ENCODE peak calls at places on chromosomes 2 and 18, in five cellular contexts. V, R, S, A and X are unnamed samples.

GRCh38 chr2:86489542-86489941 is 48.4 kb downstream of the KDM3A start:
- DNase-seq in A (no peak), S (no peak), R (no peak), V (no peak), X (no peak)

GRCh38 chr2:43402452-43402937 is 176.1 kb upstream of the ZFP36L2 start:
- DNase-seq in S (no peak), A (no peak), V (no peak), R (no peak), X (no peak)

GRCh38 chr2:27016801-27017325 is 15.9 kb upstream of the TMEM214 start:
- DNase-seq in V (peak), S (no peak), R (no peak), A (peak), X (no peak)

GRCh38 chr2:207042155-207042554 is 102.8 kb downstream of the CPO start:
- DNase-seq in S (no peak), R (no peak), A (no peak), V (no peak), X (no peak)

GRCh38 chr2:63698825-63699548 is 110.2 kb downstream of the MDH1 start:
- DNase-seq in S (no peak), A (no peak), V (peak), R (peak), X (no peak)

GRCh38 chr18:21243041-21243431 is 1.0 kb downstream of the GREB1L start:
- DNase-seq in V (no peak), R (no peak), S (no peak), A (no peak), X (no peak)

GRCh38 chr2:127661949-127662510 is 13.3 kb downstream of the LIMS2 start:
- DNase-seq in A (no peak), S (peak), R (peak), V (no peak), X (no peak)

GRCh38 chr2:102258386-102259074 is 52.8 kb upstream of the IL1RL1 start:
- DNase-seq in S (no peak), A (no peak), R (no peak), V (no peak), X (peak)

GRCh38 chr2:196967126-196967525 is 40.6 kb upstream of the PGAP1 start:
- DNase-seq in R (no peak), V (no peak), S (no peak), A (no peak), X (no peak)
- TF ChIP-seq POLR2AphosphoS5 in R (no peak), V (no peak), S (no peak), A (no peak), X (no peak)

DNA sequence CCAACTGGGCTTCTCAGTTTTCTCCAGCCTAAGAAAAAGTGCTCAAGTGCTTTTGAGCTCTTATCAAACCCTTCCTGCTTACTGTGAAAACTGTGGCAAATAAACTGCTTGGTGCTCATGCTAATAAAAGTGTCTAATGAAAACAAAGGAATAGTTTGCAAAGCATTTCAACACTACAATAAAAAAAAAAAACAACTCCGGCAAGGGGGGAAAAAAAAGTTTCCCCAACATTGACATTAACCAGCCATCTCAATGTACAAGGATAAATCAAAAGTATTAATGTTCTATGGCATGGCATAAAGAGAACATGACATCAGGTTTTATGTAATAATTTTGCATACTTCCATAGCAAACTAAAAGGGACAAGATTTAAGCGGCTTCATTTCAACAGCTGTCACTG is 14.7 kb upstream of the STPG4 start:
- DNase-seq in S (no peak), R (no peak), V (no peak), A (no peak), X (no peak)
- TF ChIP-seq POLR2AphosphoS5 in S (no peak), R (no peak), V (no peak), A (no peak), X (no peak)

GRCh38 chr2:170974304-170974993 is 45.4 kb downstream of the GORASP2 start:
- DNase-seq in V (peak), R (no peak), S (peak), A (no peak), X (no peak)
- TF ChIP-seq POLR2AphosphoS5 in V (no peak), R (no peak), S (no peak), A (no peak), X (no peak)

GRCh38 chr2:168233726-168234406 is 13.5 kb downstream of the STK39 start:
- DNase-seq in S (no peak), R (no peak), V (no peak), A (no peak), X (no peak)

GRCh38 chr2:168234407-168235085 is 12.8 kb downstream of the STK39 start:
- DNase-seq in V (no peak), S (no peak), A (no peak), R (no peak), X (no peak)

GRCh38 chr2:168230389-168230788 is 17.0 kb downstream of the STK39 start:
- DNase-seq in A (no peak), V (no peak), R (no peak), S (no peak), X (no peak)

GRCh38 chr2:168231609-168232241 is 15.7 kb downstream of the STK39 start:
- DNase-seq in V (no peak), S (no peak), A (no peak), R (no peak), X (no peak)

GRCh38 chr2:168233166-168233565 is 14.2 kb downstream of the STK39 start:
- DNase-seq in V (no peak), A (no peak), R (no peak), S (no peak), X (no peak)
- TF ChIP-seq POLR2AphosphoS5 in V (no peak), A (no peak), R (no peak), S (no peak), X (no peak)

GRCh38 chr2:174340400-174341300 is 5.9 kb downstream of the SP9 start:
- DNase-seq in A (no peak), S (no peak), R (peak), V (peak), X (no peak)
- TF ChIP-seq POLR2AphosphoS5 in A (no peak), S (no peak), R (no peak), V (no peak), X (no peak)

GRCh38 chr2:80874374-80874773 is 569.8 kb upstream of the LRRTM1 start:
- DNase-seq in S (no peak), V (no peak), A (no peak), R (no peak), X (no peak)
- TF ChIP-seq POLR2AphosphoS5 in S (no peak), V (no peak), A (no peak), R (no peak), X (no peak)

GRCh38 chr2:28635251-28635650 is 116.4 kb upstream of the PPP1CB start:
- DNase-seq in A (no peak), R (no peak), V (no peak), S (no peak), X (no peak)

GRCh38 chr2:28633739-28634138 is 117.9 kb upstream of the PPP1CB start:
- DNase-seq in S (no peak), V (peak), R (no peak), A (no peak), X (no peak)

GRCh38 chr2:28632791-28633190 is 118.8 kb upstream of the PPP1CB start:
- DNase-seq in V (no peak), R (no peak), A (no peak), S (no peak), X (no peak)

GRCh38 chr2:28631514-28632206 is 120.0 kb upstream of the PPP1CB start:
- DNase-seq in R (no peak), V (no peak), S (no peak), A (no peak), X (no peak)

DNA sequence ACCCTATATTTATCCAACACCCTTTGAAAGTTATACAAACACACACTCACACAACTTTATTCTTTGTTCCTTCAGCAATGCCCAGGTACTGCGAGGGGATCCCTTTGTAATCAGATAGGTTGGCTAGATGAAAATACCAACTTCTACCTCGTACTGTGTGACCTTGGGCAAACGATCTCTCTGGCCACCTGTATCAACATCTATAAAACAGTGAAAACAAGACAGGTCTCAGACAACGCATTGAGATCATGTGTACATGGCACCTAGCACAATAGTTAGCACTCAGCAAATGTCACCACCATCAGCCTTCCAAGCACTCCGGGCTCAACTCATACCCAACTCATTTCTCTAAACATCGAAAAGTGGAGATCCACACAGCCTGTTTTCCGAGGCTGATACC is 118.4 kb upstream of the PPP1CB start:
- DNase-seq in R (no peak), A (no peak), S (no peak), V (no peak), X (no peak)
- TF ChIP-seq POLR2AphosphoS5 in R (no peak), A (no peak), S (no peak), V (no peak), X (no peak)

DNA sequence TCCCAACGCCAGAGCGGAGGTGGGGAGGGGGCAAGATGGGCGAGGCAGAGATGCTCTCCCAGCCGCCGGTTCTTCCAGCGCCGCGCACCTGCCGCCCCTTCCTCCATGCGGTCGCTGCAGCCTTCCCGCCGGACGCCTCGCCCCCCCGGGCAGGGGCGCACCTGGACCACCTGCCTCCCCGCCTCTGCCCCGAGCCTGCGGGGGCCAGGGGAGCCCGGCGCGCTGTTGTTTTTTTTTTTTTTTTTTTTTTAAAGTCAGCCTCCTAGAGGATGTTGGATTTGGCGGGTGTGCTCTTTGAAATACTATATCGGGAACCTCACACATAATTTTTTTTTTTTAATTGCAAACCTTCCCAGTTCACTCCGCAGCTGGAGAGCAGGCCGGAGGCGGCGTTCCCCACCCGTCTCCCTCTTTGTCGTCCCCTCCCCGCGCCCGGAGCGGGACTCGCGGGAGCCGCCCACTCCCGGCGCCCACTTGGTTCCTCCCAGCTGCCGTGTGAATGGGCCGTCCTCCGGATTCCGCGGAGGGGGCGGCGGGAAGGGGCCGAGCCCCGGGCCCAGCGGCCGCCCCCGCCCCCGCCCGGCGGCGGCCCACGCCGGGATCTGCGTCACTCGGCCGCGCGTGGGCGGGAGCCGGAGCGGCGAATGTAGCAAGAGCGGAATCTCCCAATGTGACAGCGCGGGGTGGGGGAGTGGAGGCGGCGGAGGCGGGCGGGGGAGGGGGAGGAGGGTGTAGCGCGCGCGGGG is 421 bp upstream of the NAB1 start:
- DNase-seq in R (peak), V (peak), A (peak), S (peak), X (peak)
- TF ChIP-seq POLR2AphosphoS5 in R (peak), V (no peak), A (peak), S (no peak), X (peak)

DNA sequence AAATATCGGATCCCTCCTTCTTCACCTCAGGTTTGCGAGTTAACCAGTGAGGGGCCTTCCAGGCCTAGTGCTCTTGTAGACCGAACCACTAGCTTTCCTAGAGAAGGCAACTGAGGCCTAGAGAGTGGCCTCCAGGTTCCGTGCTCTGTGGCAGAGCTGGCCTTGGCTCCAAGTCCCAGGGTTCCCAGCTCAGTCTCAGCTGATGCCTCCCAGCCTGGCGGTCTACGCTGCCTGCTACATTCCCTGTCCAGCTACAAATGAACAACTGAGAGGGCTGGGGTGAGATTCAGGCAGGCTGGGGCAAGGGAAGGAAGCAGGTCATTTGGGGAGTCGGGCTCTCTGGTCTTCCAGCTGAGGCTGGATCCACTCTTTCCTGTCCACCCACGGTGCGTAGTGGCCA is 2.3 kb downstream of the STEAP3 start:
- DNase-seq in S (no peak), V (no peak), A (no peak), R (no peak), X (no peak)
- TF ChIP-seq POLR2AphosphoS5 in S (no peak), V (no peak), A (no peak), R (no peak), X (no peak)

DNA sequence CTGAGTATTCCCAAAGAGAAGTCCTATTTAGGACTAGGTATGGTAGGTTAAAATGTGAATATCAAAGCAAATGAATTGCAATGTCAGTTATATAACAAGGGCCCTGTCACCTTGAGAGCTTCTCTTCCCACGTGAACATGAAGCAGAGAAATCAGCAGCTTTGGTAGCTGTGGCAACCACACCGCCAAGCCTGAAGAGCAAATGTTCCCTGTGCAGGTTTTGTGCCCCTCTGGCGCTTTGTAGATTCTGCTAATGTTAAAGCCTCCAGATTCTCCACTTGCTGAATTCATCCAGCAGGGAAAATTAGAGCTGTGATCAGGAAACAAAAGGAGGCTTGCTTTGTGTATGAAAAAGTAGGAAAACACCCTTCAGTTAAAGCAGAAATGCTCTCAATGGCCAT is 322.6 kb downstream of the RBM43 start:
- DNase-seq in A (no peak), V (no peak), S (no peak), R (no peak), X (no peak)
- TF ChIP-seq POLR2AphosphoS5 in A (no peak), V (no peak), S (no peak), R (no peak), X (no peak)